ENCODE peak calls at places on chromosomes 11 and 22, in nine cellular contexts. O, M, E, N, P, Z, Y, B and G are unnamed samples. For H3K4me1, the result is how much of the 10 kb centered on the place peaks cover.

GRCh38 chr11:70772950-70773349 is 374.6 kb downstream of the CTTN start:
- DNase-seq in O (no peak), P (peak), Z (peak), E (no peak), Y (no peak), B (peak), N (peak), M (no peak), G (no peak)

GRCh38 chr11:73388241-73389133 is 12.3 kb downstream of the RELT start:
- DNase-seq in O (no peak), Z (peak), P (peak), E (peak), B (no peak), M (no peak), N (no peak), Y (no peak), G (peak)

GRCh38 chr11:132258865-132259264 is 888.5 kb downstream of the NTM start:
- DNase-seq in Z (no peak), P (no peak), M (no peak), Y (no peak), B (no peak), E (no peak), N (no peak), O (no peak), G (no peak)

GRCh38 chr11:3970101-3970500 is 114.6 kb downstream of the STIM1 start:
- DNase-seq in M (no peak), N (no peak), Z (no peak), O (no peak), P (no peak), Y (no peak), B (no peak), E (no peak), G (no peak)

GRCh38 chr22:28670691-28671261 is 8.9 kb downstream of the TTC28 start:
- DNase-seq in Y (no peak), Z (no peak), O (no peak), B (no peak), E (no peak), M (no peak), P (no peak), N (no peak), G (no peak)

GRCh38 chr11:102776454-102776853 is 4.0 kb downstream of the MMP10 start:
- DNase-seq in E (no peak), M (no peak), Z (no peak), O (no peak), N (no peak), B (no peak), P (no peak), Y (no peak), G (no peak)

GRCh38 chr11:69904331-69905201 is 85.3 kb upstream of the FGF3 start:
- DNase-seq in O (no peak), P (no peak), E (peak), B (no peak), Z (no peak), M (no peak), Y (no peak), N (no peak), G (no peak)

GRCh38 chr22:26763633-26764295 is 106.4 kb downstream of the MIAT start:
- DNase-seq in N (no peak), B (peak), O (no peak), Z (no peak), P (no peak), Y (no peak), M (no peak), E (no peak), G (no peak)

GRCh38 chr22:20944042-20944441 is 23.0 kb upstream of the AIFM3 start:
- DNase-seq in P (no peak), M (no peak), B (no peak), O (no peak), E (no peak), Z (no peak), N (no peak), Y (no peak), G (no peak)

GRCh38 chr22:20945578-20945934 is 21.5 kb upstream of the AIFM3 start:
- DNase-seq in E (no peak), P (no peak), Z (no peak), B (no peak), O (no peak), N (no peak), Y (no peak), M (no peak), G (no peak)

GRCh38 chr22:20940904-20941385 is 23.7 kb downstream of the CRKL start:
- DNase-seq in O (no peak), Z (no peak), M (no peak), N (no peak), B (no peak), E (no peak), P (no peak), Y (no peak), G (no peak)

GRCh38 chr22:20946080-20946986 is 20.7 kb upstream of the AIFM3 start:
- DNase-seq in Y (no peak), N (no peak), E (no peak), B (no peak), Z (no peak), M (no peak), O (no peak), P (no peak), G (no peak)

DNA sequence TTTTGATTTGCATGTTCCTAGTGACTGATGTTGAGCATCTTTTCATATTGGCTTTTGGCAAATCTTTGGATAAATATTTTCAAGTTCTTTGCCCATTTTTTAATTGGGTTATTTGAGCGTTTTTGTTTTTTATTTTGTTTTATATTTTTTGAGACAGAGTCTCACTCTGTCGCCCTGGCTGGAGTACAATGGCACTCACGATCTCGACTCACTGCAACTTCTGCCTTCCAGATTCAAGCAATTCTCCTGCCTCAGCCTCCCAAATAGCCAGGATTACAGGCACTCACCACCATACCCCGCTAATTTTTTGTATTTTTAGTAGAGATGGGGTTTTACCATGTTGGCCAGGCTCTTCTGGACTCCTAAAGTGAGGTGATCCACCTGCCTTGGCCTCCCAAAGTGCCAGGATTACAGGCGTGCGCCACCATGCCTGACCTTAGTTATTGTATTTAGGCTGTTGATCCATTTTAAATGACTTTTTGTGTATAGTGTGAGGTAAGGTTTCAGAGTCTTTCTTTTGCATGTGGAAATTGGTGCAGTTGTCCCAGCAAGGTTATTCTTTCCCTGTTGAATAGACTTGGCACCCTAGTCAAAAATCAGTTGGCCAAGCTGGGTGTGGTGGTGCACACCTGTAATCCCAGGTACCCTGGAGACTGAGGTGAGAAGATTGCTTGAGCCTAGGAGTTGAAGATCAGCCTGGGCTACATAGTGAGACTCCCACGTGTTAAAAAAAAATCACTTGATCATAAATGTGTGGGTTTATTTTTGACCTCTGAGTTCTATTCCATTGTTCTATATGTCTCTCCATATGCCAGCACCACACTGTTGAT is 23.7 kb upstream of the AIFM3 start:
- DNase-seq in Z (no peak), E (no peak), M (no peak), O (no peak), N (no peak), Y (no peak), B (no peak), P (no peak), G (no peak)
- H3K4me1 ChIP-seq in Z (under half), E (under half), M (under half), O (under half), N (under half), Y (under half), B (half or more), P (under half), G (half or more)

GRCh38 chr22:17896552-17896951 is 122.3 kb upstream of the BID start:
- DNase-seq in Y (peak), O (peak), E (peak), N (peak), P (peak), M (no peak), B (no peak), Z (peak), G (peak)
- TF ChIP-seq CTCF in Y (peak), O (peak), E (peak), N (peak), P (peak), M (no peak), B (no peak), Z (peak), G (peak)

DNA sequence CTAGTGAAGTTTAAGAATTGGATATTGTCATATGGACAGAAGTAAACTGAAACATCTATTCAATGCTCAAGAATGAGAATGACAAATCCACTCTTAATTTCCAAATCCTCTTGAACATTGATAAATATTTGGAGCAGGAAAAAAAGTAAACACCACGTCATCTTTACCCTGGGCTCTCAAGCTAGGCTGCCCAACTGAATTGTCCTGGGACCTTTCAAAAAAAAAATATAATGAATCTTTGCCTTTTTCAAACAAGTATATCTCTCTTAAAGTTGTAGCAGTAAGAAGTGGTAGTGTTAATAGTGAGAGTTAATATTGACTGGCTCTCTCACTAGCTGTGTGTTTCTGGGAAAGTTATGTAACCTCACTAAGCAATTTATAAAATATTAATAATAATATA is 374.3 kb downstream of the LRRC4C start:
- DNase-seq in P (no peak), Y (no peak), Z (no peak), N (no peak), B (no peak), E (no peak), O (no peak), M (no peak), G (no peak)
- H3K4me1 ChIP-seq in P (under half), Y (under half), Z (under half), N (under half), B (under half), E (under half), O (under half), M (under half), G (under half)

DNA sequence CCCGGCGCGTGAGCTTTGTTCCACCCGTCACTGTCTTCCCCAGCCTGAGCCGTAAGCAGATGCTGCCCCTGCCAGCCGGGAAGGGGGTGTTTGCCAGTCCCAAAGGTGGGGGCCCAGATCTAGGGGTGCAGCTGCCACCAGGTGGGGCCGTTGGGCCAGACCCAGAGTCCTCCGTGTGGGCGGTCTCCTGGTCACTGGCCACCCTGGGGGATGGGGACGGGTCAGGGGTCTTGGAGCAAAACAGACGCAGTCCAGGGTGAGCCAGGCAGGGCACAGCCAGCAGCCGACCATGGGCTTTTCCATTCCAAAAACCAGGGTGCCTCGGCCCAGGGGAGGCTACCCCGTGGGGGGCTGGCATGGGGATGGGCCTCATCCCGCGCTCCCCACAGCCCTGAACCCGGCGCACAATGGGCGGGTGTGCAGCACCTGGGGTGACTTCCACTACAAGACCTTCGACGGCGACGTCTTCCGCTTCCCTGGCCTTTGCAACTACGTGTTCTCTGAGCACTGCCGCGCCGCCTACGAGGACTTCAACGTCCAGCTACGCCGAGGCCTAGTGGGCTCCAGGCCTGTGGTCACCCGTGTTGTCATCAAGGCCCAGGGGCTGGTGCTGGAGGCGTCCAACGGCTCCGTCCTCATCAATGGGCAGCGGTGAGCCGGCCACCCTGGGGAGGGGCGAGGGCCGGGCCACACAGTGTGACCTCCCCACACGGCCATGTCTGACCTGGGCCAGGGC is 3.5 kb downstream of the MUC5B start:
- DNase-seq in B (no peak), O (no peak), Y (no peak), P (no peak), N (peak), E (peak), Z (peak), M (peak), G (no peak)
- TF ChIP-seq CTCF in B (peak), O (no peak), Y (no peak), P (no peak), N (peak), E (no peak), Z (peak), M (no peak), G (no peak)